ENCODE peak calls at places on chromosomes 1 and 21, in six cellular contexts. N, M, I, K, Z and A are unnamed samples.
A peak's percentile ranks its signal among the peaks of the same experiment; 100 is the strongest.

GRCh38 chr1:33661791-33662190 is 189.3 kb downstream of the ZSCAN20 start:
- DNase-seq in N (no peak), M (no peak), I (no peak), K (no peak), Z (no peak), A (no peak)

GRCh38 chr1:145961109-145961424 is 3.2 kb upstream of the LIX1L start:
- DNase-seq in N (no peak), M (no peak), I (no peak), K (no peak), Z (peak; percentile 30), A (no peak)

GRCh38 chr1:151720974-151721787 is at the start of gene RIIAD1:
- DNase-seq in N (no peak), M (no peak), I (no peak), K (peak; percentile 89), Z (peak; percentile 78), A (peak; percentile 87)

GRCh38 chr1:170765712-170766330 is 101.9 kb downstream of the PRRX1 start:
- DNase-seq in N (no peak), M (no peak), I (no peak), K (no peak), Z (peak; percentile 41), A (no peak)

GRCh38 chr1:49346767-49347349 is 570.2 kb upstream of the BEND5 start:
- DNase-seq in N (no peak), M (no peak), I (no peak), K (no peak), Z (no peak), A (no peak)

GRCh38 chr1:234601217-234602017 is 8.6 kb downstream of the IRF2BP2 start:
- DNase-seq in N (no peak), M (peak; percentile 64), I (peak; percentile 42), K (no peak), Z (peak; percentile 54), A (no peak)

GRCh38 chr1:185108324-185108723 is 48.4 kb downstream of the TRMT1L start:
- DNase-seq in N (no peak), M (no peak), I (no peak), K (no peak), Z (no peak), A (no peak)

GRCh38 chr21:36055551-36055950 is 4.8 kb downstream of the SETD4 start:
- DNase-seq in N (no peak), M (no peak), I (no peak), K (no peak), Z (no peak), A (no peak)

GRCh38 chr21:42518626-42519025 is 5.0 kb downstream of the SLC37A1 start:
- DNase-seq in N (no peak), M (no peak), I (no peak), K (no peak), Z (no peak), A (no peak)

GRCh38 chr1:189678779-189679178 is 798.9 kb downstream of the BRINP3 start:
- DNase-seq in N (no peak), M (no peak), I (no peak), K (no peak), Z (peak; percentile 50), A (no peak)

GRCh38 chr1:50700226-50701020 is 259.6 kb downstream of the FAF1 start:
- DNase-seq in N (no peak), M (no peak), I (no peak), K (no peak), Z (peak; percentile 94), A (no peak)

GRCh38 chr1:84603223-84603622 is 29.0 kb upstream of the CTBS start:
- DNase-seq in N (no peak), M (no peak), I (no peak), K (no peak), Z (no peak), A (no peak)

GRCh38 chr21:46093668-46094400 is 4.1 kb upstream of the COL6A2 start:
- DNase-seq in N (peak; percentile 86), M (no peak), I (no peak), K (no peak), Z (no peak), A (peak; percentile 76)

GRCh38 chr21:31630062-31630711 is 29.3 kb upstream of the SOD1 start:
- DNase-seq in N (no peak), M (peak; percentile 3), I (no peak), K (no peak), Z (no peak), A (no peak)

GRCh38 chr1:57485643-57486042 is 61.8 kb upstream of the DAB1 start:
- DNase-seq in N (no peak), M (no peak), I (no peak), K (no peak), Z (no peak), A (no peak)

GRCh38 chr1:178011101-178011828 is 41.4 kb upstream of the SEC16B start:
- DNase-seq in N (no peak), M (peak; percentile 24), I (no peak), K (no peak), Z (peak; percentile 16), A (no peak)

GRCh38 chr1:221759436-221759835 is 17.5 kb upstream of the DUSP10 start:
- DNase-seq in N (no peak), M (no peak), I (no peak), K (no peak), Z (no peak), A (no peak)

GRCh38 chr1:64318428-64318827 is 115.0 kb downstream of the UBE2U start:
- DNase-seq in N (no peak), M (no peak), I (no peak), K (no peak), Z (no peak), A (no peak)
- TF ChIP-seq POLR2AphosphoS5 in N (no peak), M (no peak), I (no peak), K (no peak), Z (no peak), A (no peak)

DNA sequence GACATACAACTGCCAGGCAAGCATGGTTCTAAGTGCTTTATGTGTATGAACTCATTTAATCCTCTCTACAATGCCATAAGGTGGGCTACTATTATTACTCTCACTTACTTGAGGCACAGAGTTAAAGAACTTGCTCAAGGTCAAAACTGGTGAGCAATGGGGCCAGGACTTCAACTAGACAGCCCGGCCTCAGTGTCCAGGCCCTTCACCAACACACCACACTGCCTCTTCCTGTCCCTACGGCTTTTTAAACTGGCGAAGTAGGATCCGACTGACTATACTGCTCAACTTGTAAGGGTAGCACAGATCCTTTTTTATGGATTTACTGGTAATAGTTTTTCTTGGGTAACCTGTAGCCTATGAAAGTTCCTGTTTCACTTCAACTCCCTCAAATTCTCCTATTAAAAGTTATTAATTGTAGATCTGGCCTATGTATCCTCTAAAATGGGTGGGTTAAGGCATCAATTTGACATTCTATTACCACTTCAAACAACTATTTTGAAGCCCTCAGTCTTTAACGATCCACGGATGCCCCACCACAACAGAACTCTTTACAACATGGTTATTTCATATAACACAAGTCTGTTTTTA is 4.3 kb downstream of the ERRFI1 start:
- DNase-seq in N (peak; percentile 82), M (no peak), I (no peak), K (no peak), Z (no peak), A (no peak)
- TF ChIP-seq POLR2AphosphoS5 in N (no peak), M (peak; percentile 75), I (no peak), K (no peak), Z (no peak), A (no peak)

DNA sequence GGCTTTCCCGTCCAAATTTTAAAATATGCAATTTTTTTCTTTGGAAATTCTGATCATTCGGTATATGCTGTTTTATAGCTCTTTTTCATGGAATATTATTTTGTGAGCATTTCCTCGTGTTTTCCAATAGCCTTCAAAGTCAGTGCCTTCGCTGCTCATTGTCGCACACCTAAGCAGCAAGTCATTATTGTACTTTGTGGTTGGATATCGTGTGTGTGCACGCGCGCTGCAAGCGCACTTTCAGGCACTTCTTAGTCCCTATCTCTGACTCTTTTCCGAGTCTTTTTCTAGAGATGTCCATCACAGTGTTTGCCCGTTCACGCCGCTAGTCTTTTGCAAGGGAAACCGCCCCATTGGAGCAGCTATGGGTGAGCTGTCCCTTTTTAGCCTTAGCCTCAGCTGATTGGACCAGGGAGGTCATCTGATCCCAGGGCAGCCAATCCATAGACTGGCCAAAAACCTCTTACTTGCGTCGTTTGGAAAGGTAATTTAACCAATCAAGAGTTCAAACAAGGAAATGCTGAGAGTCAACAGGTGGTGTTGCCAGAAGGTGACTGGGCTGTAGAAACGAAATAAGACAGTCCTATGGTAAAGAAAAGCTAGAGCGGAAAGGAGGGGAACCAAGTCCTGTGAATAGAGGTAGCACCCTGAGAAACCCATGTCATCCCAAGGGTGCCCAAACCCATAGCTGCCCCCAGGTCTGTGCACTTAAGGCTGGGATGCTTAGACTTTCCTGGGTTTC is 710 bp upstream of the HYI start:
- DNase-seq in N (peak; percentile 88), M (no peak), I (peak; percentile 88), K (peak; percentile 77), Z (peak; percentile 97), A (no peak)
- TF ChIP-seq POLR2AphosphoS5 in N (peak; percentile 32), M (no peak), I (peak; percentile 84), K (no peak), Z (peak; percentile 70), A (no peak)

GRCh38 chr1:22976461-22977243 is 4.0 kb upstream of the LACTBL1 start:
- DNase-seq in N (no peak), M (peak; percentile 74), I (peak; percentile 63), K (peak; percentile 53), Z (peak; percentile 94), A (peak; percentile 77)
- TF ChIP-seq POLR2AphosphoS5 in N (no peak), M (no peak), I (no peak), K (no peak), Z (no peak), A (no peak)